ENCODE peak calls at places on chromosome 14, in six cellular contexts. N is GM06990, R is SHP77, E is Daoy, D is kidney, S is HCT116. G is an unnamed sample.

GRCh38 chr14:102922490-102923200 is at the start of gene AMN:
- DNase-seq in N (no peak), R (no peak), E (peak; percentile 44), D (peak; percentile 73), S (no peak), G (no peak)

GRCh38 chr14:91872011-91872476 is 4.7 kb upstream of the TC2N start:
- DNase-seq in N (peak; percentile 22), R (no peak), E (no peak), D (peak; percentile 36), S (no peak), G (no peak)

GRCh38 chr14:75572104-75572503 is 6.3 kb upstream of the FLVCR2 start:
- DNase-seq in N (no peak), R (no peak), E (no peak), D (no peak), S (no peak), G (no peak)

GRCh38 chr14:32825058-32825457 is 113.6 kb upstream of the NPAS3 start:
- DNase-seq in N (no peak), R (no peak), E (no peak), D (no peak), S (no peak), G (no peak)

GRCh38 chr14:50020184-50020583 is 96.2 kb downstream of the VCPKMT start:
- DNase-seq in N (no peak), R (no peak), E (no peak), D (no peak), S (no peak), G (no peak)

GRCh38 chr14:29805415-29806123 is 122.1 kb downstream of the PRKD1 start:
- DNase-seq in N (no peak), R (peak; percentile 68), E (peak; percentile 81), D (peak; percentile 68), S (no peak), G (peak; percentile 11)

GRCh38 chr14:99807413-99808132 is 14.4 kb downstream of the EML1 start:
- DNase-seq in N (no peak), R (no peak), E (peak; percentile 66), D (no peak), S (no peak), G (no peak)

GRCh38 chr14:79325071-79325470 is 886.2 kb downstream of the DIO2 start:
- DNase-seq in N (no peak), R (peak; percentile 69), E (no peak), D (no peak), S (no peak), G (no peak)

GRCh38 chr14:24241829-24242443 is 487 bp downstream of the TINF2 start:
- DNase-seq in N (peak; percentile 96), R (peak; percentile 96), E (peak; percentile 95), D (peak; percentile 98), S (peak; percentile 86), G (peak; percentile 95)

GRCh38 chr14:100022772-100023451 is 42.3 kb upstream of the EVL start:
- DNase-seq in N (peak; percentile 18), R (no peak), E (peak; percentile 57), D (no peak), S (no peak), G (no peak)

GRCh38 chr14:93587330-93587729 is 156.6 kb downstream of the UNC79 start:
- DNase-seq in N (no peak), R (no peak), E (no peak), D (no peak), S (no peak), G (no peak)

GRCh38 chr14:25303934-25304333 is 254.0 kb upstream of the STXBP6 start:
- DNase-seq in N (no peak), R (no peak), E (no peak), D (no peak), S (no peak), G (no peak)

GRCh38 chr14:101876539-101876938 is 87.8 kb upstream of the DYNC1H1 start:
- DNase-seq in N (peak; percentile 76), R (peak; percentile 57), E (no peak), D (no peak), S (no peak), G (no peak)

GRCh38 chr14:23399591-23399990 is 8.5 kb downstream of the MYH6 start:
- DNase-seq in N (no peak), R (no peak), E (no peak), D (no peak), S (no peak), G (no peak)

GRCh38 chr14:69749956-69750355 is 17.0 kb upstream of the SRSF5 start:
- DNase-seq in N (no peak), R (no peak), E (no peak), D (no peak), S (no peak), G (no peak)

GRCh38 chr14:74882103-74882920 is 596 bp downstream of the DLST start:
- DNase-seq in N (no peak), R (no peak), E (peak; percentile 45), D (no peak), S (no peak), G (no peak)

GRCh38 chr14:94770251-94770749 is 387 bp upstream of the GSC start:
- DNase-seq in N (no peak), R (no peak), E (no peak), D (no peak), S (no peak), G (no peak)

GRCh38 chr14:105629886-105630215 is 103.5 kb downstream of the TMEM121 start:
- DNase-seq in N (no peak), R (no peak), E (no peak), D (no peak), S (no peak), G (no peak)

GRCh38 chr14:67538501-67538900 is 5.4 kb downstream of the PLEKHH1 start:
- DNase-seq in N (no peak), R (no peak), E (no peak), D (no peak), S (no peak), G (no peak)

GRCh38 chr14:93059917-93060545 is 55.7 kb downstream of the ITPK1 start:
- DNase-seq in N (peak; percentile 34), R (no peak), E (no peak), D (peak; percentile 68), S (no peak), G (no peak)

GRCh38 chr14:104181761-104182530 is 43.6 kb downstream of the KIF26A start:
- DNase-seq in N (no peak), R (no peak), E (peak; percentile 75), D (no peak), S (peak; percentile 6), G (no peak)